ENCODE peak calls at places on chromosome 12, in four cellular contexts. I, H, P and N are unnamed samples.

GRCh38 chr12:127355061-127355820 is 911.7 kb upstream of the TMEM132C start:
- DNase-seq in I (no peak), H (no peak), P (no peak), N (no peak)

GRCh38 chr12:30515351-30515750 is 180.3 kb downstream of the IPO8 start:
- DNase-seq in I (no peak), H (no peak), P (no peak), N (no peak)

GRCh38 chr12:76337583-76337982 is 10.6 kb downstream of the BBS10 start:
- DNase-seq in I (no peak), H (no peak), P (no peak), N (no peak)

GRCh38 chr12:68031174-68031573 is 41.9 kb downstream of the IFNG-AS1 start:
- DNase-seq in I (no peak), H (no peak), P (no peak), N (no peak)

GRCh38 chr12:116881325-116881866 is at the start of gene HRK:
- DNase-seq in I (no peak), H (no peak), P (no peak), N (no peak)

GRCh38 chr12:131736807-131737484 is 26.1 kb downstream of the SFSWAP start:
- DNase-seq in I (no peak), H (no peak), P (no peak), N (no peak)

GRCh38 chr12:114732426-114733030 is 48.6 kb upstream of the TBX3 start:
- DNase-seq in I (no peak), H (no peak), P (no peak), N (no peak)

GRCh38 chr12:31662176-31662849 is 2.8 kb downstream of the ETFBKMT start:
- DNase-seq in I (no peak), H (no peak), P (no peak), N (no peak)

GRCh38 chr12:18462437-18462836 is 201.1 kb downstream of the PIK3C2G start:
- DNase-seq in I (no peak), H (no peak), P (no peak), N (peak)

GRCh38 chr12:144650-145284 is 69.2 kb downstream of the SLC6A12 start:
- DNase-seq in I (no peak), H (no peak), P (no peak), N (no peak)

GRCh38 chr12:66131067-66131688 is 628 bp upstream of the LLPH start:
- DNase-seq in I (no peak), H (no peak), P (no peak), N (no peak)

GRCh38 chr12:91138337-91138905 is 27.1 kb upstream of the LUM start:
- DNase-seq in I (no peak), H (peak), P (no peak), N (no peak)

GRCh38 chr12:32454866-32455265 is 55.5 kb downstream of the FGD4 start:
- DNase-seq in I (no peak), H (no peak), P (no peak), N (no peak)

GRCh38 chr12:11885261-11886038 is 185.3 kb upstream of the BCL2L14 start:
- DNase-seq in I (no peak), H (no peak), P (no peak), N (no peak)

GRCh38 chr12:112294793-112295192 is 87.4 kb downstream of the HECTD4 start:
- DNase-seq in I (no peak), H (no peak), P (no peak), N (no peak)

GRCh38 chr12:14216405-14217294 is 148.8 kb upstream of the ATF7IP start:
- DNase-seq in I (no peak), H (no peak), P (no peak), N (no peak)

GRCh38 chr12:90323217-90323616 is 614.6 kb upstream of the ATP2B1 start:
- DNase-seq in I (no peak), H (no peak), P (no peak), N (no peak)

GRCh38 chr12:116164976-116165425 is 112.5 kb downstream of the MED13L start:
- DNase-seq in I (no peak), H (no peak), P (no peak), N (no peak)

GRCh38 chr12:16407332-16407731 is 59.9 kb downstream of the MGST1 start:
- DNase-seq in I (no peak), H (no peak), P (no peak), N (no peak)

GRCh38 chr12:1582709-1583050 is 11.7 kb downstream of the FBXL14 start:
- DNase-seq in I (no peak), H (no peak), P (no peak), N (no peak)

GRCh38 chr12:130795906-130796305 is 43.1 kb downstream of the STX2 start:
- DNase-seq in I (no peak), H (no peak), P (no peak), N (no peak)

GRCh38 chr12:103387385-103387784 is 108.4 kb downstream of the C12orf42 start:
- DNase-seq in I (no peak), H (no peak), P (no peak), N (no peak)

GRCh38 chr12:48542300-48542928 is 17.0 kb downstream of the OR8S1 start:
- DNase-seq in I (peak), H (no peak), P (no peak), N (no peak)

GRCh38 chr12:116813271-116814041 is 67.8 kb downstream of the HRK start:
- DNase-seq in I (no peak), H (no peak), P (no peak), N (no peak)